ENCODE peak calls at places on chromosome 4, in five cellular contexts. A, G, E, M and P are unnamed samples.

GRCh38 chr4:164252286-164252685 is 501.6 kb upstream of the SMIM31 start:
- DNase-seq in A (no peak), E (no peak), M (no peak), G (no peak), P (no peak)

GRCh38 chr4:110877728-110878382 is 255.0 kb upstream of the PITX2 start:
- DNase-seq in A (no peak), E (no peak), G (no peak), M (no peak), P (no peak)

GRCh38 chr4:1398686-1399507 is 7.3 kb downstream of the NKX1-1 start:
- DNase-seq in E (no peak), G (peak), A (no peak), M (no peak), P (no peak)

GRCh38 chr4:98939892-98940298 is 11.0 kb upstream of the EIF4E start:
- DNase-seq in G (no peak), A (peak), E (peak), M (peak), P (no peak)

GRCh38 chr4:168664242-168664897 is 167.5 kb downstream of the PALLD start:
- DNase-seq in E (no peak), G (no peak), A (no peak), M (no peak), P (no peak)

GRCh38 chr4:20318899-20319291 is 67.2 kb downstream of the SLIT2 start:
- DNase-seq in M (no peak), G (no peak), E (no peak), A (no peak), P (no peak)

GRCh38 chr4:37299468-37299867 is 54.9 kb downstream of the NWD2 start:
- DNase-seq in E (no peak), G (no peak), A (no peak), M (no peak), P (no peak)

GRCh38 chr4:174654634-174655033 is 132.3 kb upstream of the HPGD start:
- DNase-seq in A (no peak), G (no peak), M (peak), E (no peak), P (no peak)

GRCh38 chr4:8200302-8200975 is 1.3 kb downstream of the SH3TC1 start:
- DNase-seq in M (peak), A (no peak), G (no peak), E (peak), P (no peak)

GRCh38 chr4:22824091-22824490 is 131.4 kb downstream of the GBA3 start:
- DNase-seq in A (no peak), E (no peak), G (no peak), M (no peak), P (no peak)

GRCh38 chr4:128287159-128287870 is at the start of gene PGRMC2:
- DNase-seq in M (peak), G (no peak), E (no peak), A (peak), P (no peak)

GRCh38 chr4:100949350-100949935 is 397.9 kb downstream of the PPP3CA start:
- DNase-seq in A (no peak), M (no peak), E (no peak), G (no peak), P (no peak)

GRCh38 chr4:89023140-89023539 is 33.8 kb downstream of the FAM13A start:
- DNase-seq in A (no peak), M (no peak), G (no peak), E (no peak), P (no peak)

GRCh38 chr4:113644398-113644797 is 117.1 kb downstream of the CAMK2D start:
- DNase-seq in E (no peak), M (no peak), A (no peak), G (no peak), P (no peak)

GRCh38 chr4:154490589-154491340 is 834 bp downstream of the DCHS2 start:
- DNase-seq in A (peak), E (no peak), M (no peak), G (peak), P (no peak)

GRCh38 chr4:3040447-3041191 is 33.7 kb downstream of the HTT-AS start:
- DNase-seq in A (no peak), G (no peak), E (no peak), M (no peak), P (no peak)

GRCh38 chr4:62531250-62531649 is 1331.1 kb downstream of the ADGRL3 start:
- DNase-seq in M (no peak), E (no peak), G (no peak), A (no peak), P (no peak)

GRCh38 chr4:107826427-107826980 is 1.8 kb downstream of the SGMS2 start:
- DNase-seq in A (no peak), G (no peak), M (no peak), E (no peak), P (no peak)

GRCh38 chr4:174457468-174457867 is 64.8 kb downstream of the HPGD start:
- DNase-seq in G (no peak), E (no peak), A (peak), M (no peak), P (no peak)

GRCh38 chr4:81137894-81138293 is 77.1 kb downstream of the PRKG2 start:
- DNase-seq in E (no peak), A (no peak), M (no peak), G (no peak), P (no peak)

GRCh38 chr4:76811604-76812412 is 86.1 kb downstream of the SOWAHB start:
- DNase-seq in E (no peak), M (no peak), A (peak), G (peak), P (no peak)

GRCh38 chr4:6134612-6135220 is 65.6 kb downstream of the JAKMIP1 start:
- DNase-seq in M (peak), E (no peak), A (no peak), G (no peak), P (no peak)

GRCh38 chr4:156778606-156779005 is 193.0 kb downstream of the PDGFC start:
- DNase-seq in E (no peak), A (no peak), M (no peak), G (no peak), P (peak)

GRCh38 chr4:3402409-3403103 is 39.2 kb upstream of the HGFAC start:
- DNase-seq in M (no peak), G (peak), E (no peak), A (no peak), P (peak)

GRCh38 chr4:124265701-124266100 is 446.8 kb downstream of the ANKRD50 start:
- DNase-seq in M (no peak), A (no peak), E (no peak), G (no peak), P (no peak)

GRCh38 chr4:62898115-62898514 is 1511.1 kb downstream of the TECRL start:
- DNase-seq in A (no peak), M (no peak), G (peak), E (no peak), P (no peak)

GRCh38 chr4:182881928-182882327 is 35.3 kb downstream of the DCTD start:
- DNase-seq in E (no peak), G (peak), M (no peak), A (no peak), P (no peak)

GRCh38 chr4:175891863-175892262 is 79.8 kb upstream of the GPM6A start:
- DNase-seq in A (no peak), M (no peak), E (no peak), G (no peak), P (no peak)

GRCh38 chr4:133483600-133484246 is 334.6 kb downstream of the PCDH10 start:
- DNase-seq in E (no peak), M (no peak), G (no peak), A (no peak), P (no peak)

GRCh38 chr4:149897784-149898183 is 82.1 kb upstream of the IQCM start:
- DNase-seq in A (no peak), E (no peak), M (peak), G (no peak), P (no peak)
- TF ChIP-seq CTCF in A (no peak), E (no peak), M (no peak), G (no peak), P (peak)

GRCh38 chr4:106522839-106523238 is 154.3 kb upstream of the GIMD1 start:
- DNase-seq in M (no peak), G (no peak), E (no peak), A (no peak), P (no peak)
- TF ChIP-seq CTCF in M (peak), G (no peak), E (no peak), A (no peak), P (peak)

GRCh38 chr4:87239821-87240220 is 19.4 kb upstream of the KLHL8 start:
- DNase-seq in A (no peak), M (no peak), G (no peak), E (no peak), P (no peak)

GRCh38 chr4:87240341-87240740 is 19.9 kb upstream of the KLHL8 start:
- DNase-seq in G (no peak), M (no peak), A (no peak), E (no peak), P (no peak)

GRCh38 chr4:87235020-87235671 is 14.7 kb upstream of the KLHL8 start:
- DNase-seq in A (no peak), M (no peak), E (no peak), G (no peak), P (no peak)

GRCh38 chr4:87241341-87241740 is 20.9 kb upstream of the KLHL8 start:
- DNase-seq in A (no peak), G (no peak), E (no peak), M (no peak), P (no peak)

GRCh38 chr4:87236851-87237250 is 16.4 kb upstream of the KLHL8 start:
- DNase-seq in E (no peak), M (no peak), A (no peak), G (no peak), P (no peak)
- TF ChIP-seq CTCF in E (no peak), M (no peak), A (no peak), G (no peak), P (no peak)

DNA sequence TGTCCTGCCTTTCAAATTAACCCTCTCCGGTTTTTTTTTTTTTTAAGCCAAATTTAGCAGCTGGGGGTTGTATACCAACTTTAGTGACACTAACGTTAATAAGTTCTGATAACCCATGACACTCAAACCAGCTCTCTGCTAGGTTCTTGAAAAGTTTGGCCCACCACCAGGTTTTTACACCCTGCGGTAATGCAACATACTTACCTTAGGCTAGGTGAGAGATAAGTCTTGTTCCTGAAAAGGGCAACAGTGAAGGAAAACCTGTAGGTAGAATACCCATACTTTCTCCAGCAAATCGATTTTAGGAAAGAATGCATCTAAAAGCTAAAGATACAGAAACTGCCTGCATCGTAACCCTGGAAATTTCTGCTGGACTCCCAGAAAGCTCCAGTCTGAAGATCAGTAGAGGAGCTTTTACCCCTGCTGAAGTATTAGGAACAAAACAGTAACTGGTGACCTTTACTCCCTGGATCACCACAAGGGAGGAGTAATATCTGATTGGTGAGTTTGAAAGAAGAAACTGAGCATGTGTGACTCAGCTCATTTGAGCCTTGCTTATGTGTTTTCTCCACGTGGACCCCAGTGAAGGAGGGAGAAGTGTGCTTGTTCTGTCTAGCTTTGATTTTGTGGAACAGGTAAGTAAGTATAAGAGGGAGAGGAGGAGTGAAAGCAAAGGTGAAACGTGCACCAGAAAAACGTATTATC is 34.4 kb upstream of the COX18 start:
- DNase-seq in G (no peak), E (no peak), M (peak), A (no peak), P (no peak)
- TF ChIP-seq CTCF in G (no peak), E (no peak), M (no peak), A (no peak), P (no peak)

DNA sequence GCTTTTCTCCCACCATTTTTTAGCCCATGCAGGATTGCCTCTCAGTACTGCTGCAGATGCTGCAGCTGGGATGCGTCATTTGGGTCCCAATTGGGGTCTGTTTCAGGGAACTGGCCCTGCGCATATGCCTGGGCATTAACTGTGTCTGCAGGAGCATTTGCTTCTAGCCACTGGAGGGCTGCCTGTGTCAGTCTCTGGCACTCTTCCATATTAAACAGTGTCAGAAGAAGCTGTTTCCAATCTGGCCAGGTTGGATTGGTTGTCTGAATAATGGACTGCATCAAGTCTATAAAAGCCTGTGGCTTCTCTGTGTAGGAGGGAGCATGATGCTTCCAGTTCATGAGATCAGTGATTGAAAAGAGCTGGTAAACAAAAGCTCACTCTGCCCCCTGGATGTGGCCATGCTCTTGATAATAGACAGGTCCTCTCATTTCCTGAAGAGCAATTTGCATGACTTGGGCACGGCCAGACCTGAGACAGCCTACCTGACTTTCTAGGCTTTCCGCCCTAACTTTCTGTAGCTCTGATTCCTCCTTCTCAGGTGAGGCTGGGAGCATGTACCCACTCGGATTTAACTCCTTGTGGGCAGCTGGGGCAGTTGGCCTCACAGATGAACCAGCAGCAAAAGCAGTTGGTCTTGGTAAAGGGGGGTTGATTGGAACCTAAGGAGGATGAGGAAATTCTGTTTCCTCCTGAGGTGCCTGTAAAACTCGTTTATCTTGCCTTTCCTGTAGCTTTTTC is 29.2 kb downstream of the SULT1E1 start:
- DNase-seq in E (no peak), A (no peak), M (no peak), G (no peak), P (no peak)
- TF ChIP-seq CTCF in E (no peak), A (no peak), M (no peak), G (no peak), P (no peak)

GRCh38 chr4:52863324-52863723 is 1.2 kb downstream of the RASL11B start:
- DNase-seq in E (no peak), G (no peak), A (no peak), M (no peak), P (no peak)

GRCh38 chr4:52864816-52865215 is 2.7 kb downstream of the RASL11B start:
- DNase-seq in E (no peak), A (no peak), M (no peak), G (no peak), P (peak)

GRCh38 chr4:52862605-52863236 is 604 bp downstream of the RASL11B start:
- DNase-seq in A (no peak), G (peak), M (peak), E (no peak), P (no peak)

GRCh38 chr4:52861171-52861873 is 795 bp upstream of the RASL11B start:
- DNase-seq in M (no peak), A (no peak), G (no peak), E (no peak), P (no peak)

GRCh38 chr4:52861879-52862604 is at the start of gene RASL11B:
- DNase-seq in G (peak), M (peak), E (peak), A (peak), P (peak)
- TF ChIP-seq CTCF in G (peak), M (no peak), E (peak), A (peak), P (no peak)